ENCODE peak calls at places on chromosomes 4 and X, in eight cellular contexts. M is COR-L47, B is T follicular helper cell, A is T-helper 2 cell, X is Calu3, U is MM.1S, H is M059J, C is adipocyte. Q is an unnamed sample.

GRCh38 chr4:84673475-84674230 is 90.7 kb downstream of the CDS1 start:
- DNase-seq in A (no peak), B (no peak), H (peak), M (no peak), C (peak), U (no peak), X (no peak), Q (no peak)

GRCh38 chr4:152258804-152259708 is 276.8 kb downstream of the FBXW7 start:
- DNase-seq in A (no peak), B (no peak), X (no peak), H (peak), C (peak), M (no peak), U (no peak), Q (no peak)

GRCh38 chr4:10496200-10496599 is 39.0 kb upstream of the ZNF518B start:
- DNase-seq in M (no peak), H (no peak), X (no peak), C (no peak), B (no peak), U (no peak), A (no peak), Q (no peak)

GRCh38 chrX:132876509-132876837 is 82.0 kb downstream of the HS6ST2 start:
- DNase-seq in U (no peak), H (no peak), X (no peak), C (no peak), M (no peak), B (no peak), A (no peak), Q (no peak)

GRCh38 chr4:73676881-73677323 is 56.7 kb upstream of the RASSF6 start:
- DNase-seq in B (no peak), X (peak), M (peak), H (peak), C (no peak), A (no peak), U (no peak), Q (no peak)

GRCh38 chr4:145352438-145353145 is 129.1 kb upstream of the SMAD1 start:
- DNase-seq in C (no peak), B (no peak), U (no peak), H (no peak), M (no peak), X (no peak), A (no peak), Q (no peak)

GRCh38 chr4:149521611-149522010 is 294.0 kb downstream of the IQCM start:
- DNase-seq in C (no peak), A (no peak), H (peak), U (no peak), B (no peak), M (no peak), X (no peak), Q (no peak)

GRCh38 chr4:185839770-185840169 is 27.8 kb upstream of the SORBS2 start:
- DNase-seq in A (no peak), H (no peak), B (no peak), M (no peak), C (no peak), U (no peak), X (no peak), Q (no peak)

GRCh38 chrX:104084534-104085277 is 8.7 kb upstream of the TMSB15C start:
- DNase-seq in A (no peak), X (no peak), B (no peak), C (no peak), M (no peak), U (no peak), H (no peak), Q (no peak)

GRCh38 chr4:110620352-110621327 is 2.2 kb downstream of the PITX2 start:
- DNase-seq in B (no peak), X (no peak), H (no peak), A (peak), U (no peak), M (no peak), C (no peak), Q (no peak)

GRCh38 chr4:1683371-1683902 is 676 bp downstream of the FAM53A start:
- DNase-seq in B (no peak), H (peak), A (peak), C (peak), X (no peak), U (peak), M (no peak), Q (peak)

GRCh38 chr4:168077726-168078239 is 14.6 kb upstream of the ANXA10 start:
- DNase-seq in H (no peak), X (no peak), B (no peak), M (no peak), U (no peak), C (no peak), A (no peak), Q (no peak)

GRCh38 chr4:8364848-8365350 is 75.6 kb downstream of the ACOX3 start:
- DNase-seq in X (no peak), H (no peak), M (no peak), U (no peak), C (no peak), A (no peak), B (no peak), Q (no peak)

GRCh38 chrX:68634649-68635227 is 12.7 kb upstream of the STARD8 start:
- DNase-seq in U (no peak), A (no peak), H (no peak), B (no peak), C (peak), X (no peak), M (no peak), Q (no peak)

GRCh38 chrX:85503258-85504158 is 124.0 kb upstream of the POF1B start:
- DNase-seq in B (no peak), X (no peak), H (no peak), A (no peak), U (no peak), M (peak), C (no peak), Q (no peak)

GRCh38 chr4:54276633-54277426 is 47.7 kb downstream of the PDGFRA start:
- DNase-seq in M (peak), U (no peak), B (no peak), H (peak), C (no peak), A (peak), X (no peak), Q (no peak)

GRCh38 chrX:109537324-109537665 is 651 bp downstream of the NXT2 start:
- DNase-seq in B (no peak), H (peak), C (peak), M (no peak), X (peak), U (peak), A (no peak), Q (no peak)

GRCh38 chr4:121932212-121932974 is 19.5 kb downstream of the TRPC3 start:
- DNase-seq in C (no peak), M (no peak), B (no peak), A (no peak), X (no peak), U (no peak), H (no peak), Q (no peak)

GRCh38 chr4:118942465-118942864 is 53.8 kb downstream of the SYNPO2 start:
- DNase-seq in M (no peak), H (peak), B (no peak), C (no peak), X (no peak), U (no peak), A (no peak), Q (no peak)

GRCh38 chr4:100517864-100518341 is at the start of gene EMCN:
- DNase-seq in X (no peak), C (peak), H (no peak), A (no peak), M (no peak), U (no peak), B (no peak), Q (no peak)

GRCh38 chrX:2928583-2929434 is at the start of gene ARSD:
- DNase-seq in X (peak), U (no peak), H (peak), B (peak), C (peak), A (peak), M (no peak), Q (peak)

GRCh38 chr4:105605493-105605892 is 53.1 kb downstream of the ARHGEF38 start:
- DNase-seq in H (peak), X (no peak), A (no peak), C (peak), B (no peak), M (peak), U (no peak), Q (no peak)

GRCh38 chrX:1500701-1501624 is 36.0 kb downstream of the P2RY8 start:
- DNase-seq in A (peak), H (peak), X (no peak), M (no peak), U (peak), C (no peak), B (no peak), Q (no peak)

GRCh38 chrX:8349816-8350544 is 114.7 kb upstream of the VCX3B start:
- DNase-seq in U (no peak), H (no peak), M (no peak), B (no peak), C (no peak), X (no peak), A (no peak), Q (no peak)

GRCh38 chrX:111460612-111461011 is 48.6 kb upstream of the DCX start:
- DNase-seq in X (no peak), A (no peak), B (no peak), C (no peak), H (no peak), M (no peak), U (no peak), Q (no peak)

GRCh38 chr4:38740303-38740702 is 42.5 kb downstream of the TLR10 start:
- DNase-seq in H (peak), X (no peak), M (no peak), C (no peak), U (no peak), A (no peak), B (no peak), Q (no peak)

GRCh38 chr4:4455199-4455865 is 68.4 kb downstream of the NSG1 start:
- DNase-seq in B (no peak), U (peak), H (no peak), A (no peak), M (no peak), X (no peak), C (no peak), Q (no peak)